ENCODE peak calls at places on chromosome 10, in four cellular contexts. C is spleen, H is lower leg skin, G is stomach. O is an unnamed sample.

GRCh38 chr10:58990693-58991092 is 185.8 kb upstream of the PHYHIPL start:
- DNase-seq in H (no peak), G (no peak), C (no peak), O (no peak)

GRCh38 chr10:110421512-110422138 is 76.1 kb upstream of the DUSP5 start:
- DNase-seq in H (no peak), G (no peak), C (no peak), O (no peak)

GRCh38 chr10:127872011-127872741 is 20.6 kb downstream of the CLRN3 start:
- DNase-seq in H (peak), C (no peak), G (no peak), O (no peak)

GRCh38 chr10:132574288-132574687 is 36.7 kb downstream of the INPP5A start:
- DNase-seq in H (no peak), G (no peak), C (no peak), O (no peak)

GRCh38 chr10:132319853-132320669 is 11.9 kb upstream of the LRRC27 start:
- DNase-seq in H (no peak), G (no peak), C (peak), O (peak)

GRCh38 chr10:37434091-37434490 is 308.7 kb downstream of the ANKRD30A start:
- DNase-seq in G (no peak), H (no peak), C (no peak), O (no peak)

GRCh38 chr10:24439935-24440334 is 231.0 kb downstream of the KIAA1217 start:
- DNase-seq in G (no peak), C (no peak), H (no peak), O (no peak)

GRCh38 chr10:62233494-62234283 is 35.0 kb downstream of the RTKN2 start:
- DNase-seq in C (no peak), H (no peak), G (no peak), O (no peak)

GRCh38 chr10:103645141-103646054 is 151.9 kb downstream of the NEURL1 start:
- DNase-seq in H (no peak), C (no peak), G (peak), O (peak)

GRCh38 chr10:110407301-110408170 is 90.2 kb upstream of the DUSP5 start:
- DNase-seq in H (no peak), G (no peak), C (no peak), O (no peak)

GRCh38 chr10:91590142-91590903 is 42.5 kb downstream of the PPP1R3C start:
- DNase-seq in G (peak), C (no peak), H (peak), O (no peak)

GRCh38 chr10:26441491-26442214 is 3.5 kb downstream of the APBB1IP start:
- DNase-seq in H (no peak), C (no peak), G (no peak), O (peak)

GRCh38 chr10:132533571-132534260 is 3.9 kb upstream of the INPP5A start:
- DNase-seq in G (peak), H (no peak), C (no peak), O (no peak)

GRCh38 chr10:28532223-28532508 is 752 bp upstream of the WAC start:
- DNase-seq in G (no peak), C (no peak), H (no peak), O (no peak)

GRCh38 chr10:79248341-79248931 is 98.8 kb upstream of the PPIF start:
- DNase-seq in H (peak), G (no peak), C (peak), O (no peak)

GRCh38 chr10:109328001-109328400 is 595.3 kb downstream of the XPNPEP1 start:
- DNase-seq in H (no peak), G (no peak), C (no peak), O (no peak)

GRCh38 chr10:59523843-59524242 is 161.5 kb upstream of the FAM13C start:
- DNase-seq in C (no peak), H (no peak), G (no peak), O (no peak)

GRCh38 chr10:7480742-7481381 is 70.0 kb upstream of the SFMBT2 start:
- DNase-seq in H (peak), C (peak), G (no peak), O (no peak)

GRCh38 chr10:69088471-69088769 is 517 bp downstream of the SRGN start:
- DNase-seq in G (no peak), C (no peak), H (no peak), O (no peak)

GRCh38 chr10:69088801-69089501 is 1.0 kb downstream of the SRGN start:
- DNase-seq in G (no peak), C (no peak), H (no peak), O (peak)

GRCh38 chr10:69089638-69090599 is 2.0 kb downstream of the SRGN start:
- DNase-seq in C (peak), H (no peak), G (peak), O (no peak)

GRCh38 chr10:69086131-69086530 is 1.8 kb upstream of the SRGN start:
- DNase-seq in C (no peak), H (no peak), G (no peak), O (no peak)

DNA sequence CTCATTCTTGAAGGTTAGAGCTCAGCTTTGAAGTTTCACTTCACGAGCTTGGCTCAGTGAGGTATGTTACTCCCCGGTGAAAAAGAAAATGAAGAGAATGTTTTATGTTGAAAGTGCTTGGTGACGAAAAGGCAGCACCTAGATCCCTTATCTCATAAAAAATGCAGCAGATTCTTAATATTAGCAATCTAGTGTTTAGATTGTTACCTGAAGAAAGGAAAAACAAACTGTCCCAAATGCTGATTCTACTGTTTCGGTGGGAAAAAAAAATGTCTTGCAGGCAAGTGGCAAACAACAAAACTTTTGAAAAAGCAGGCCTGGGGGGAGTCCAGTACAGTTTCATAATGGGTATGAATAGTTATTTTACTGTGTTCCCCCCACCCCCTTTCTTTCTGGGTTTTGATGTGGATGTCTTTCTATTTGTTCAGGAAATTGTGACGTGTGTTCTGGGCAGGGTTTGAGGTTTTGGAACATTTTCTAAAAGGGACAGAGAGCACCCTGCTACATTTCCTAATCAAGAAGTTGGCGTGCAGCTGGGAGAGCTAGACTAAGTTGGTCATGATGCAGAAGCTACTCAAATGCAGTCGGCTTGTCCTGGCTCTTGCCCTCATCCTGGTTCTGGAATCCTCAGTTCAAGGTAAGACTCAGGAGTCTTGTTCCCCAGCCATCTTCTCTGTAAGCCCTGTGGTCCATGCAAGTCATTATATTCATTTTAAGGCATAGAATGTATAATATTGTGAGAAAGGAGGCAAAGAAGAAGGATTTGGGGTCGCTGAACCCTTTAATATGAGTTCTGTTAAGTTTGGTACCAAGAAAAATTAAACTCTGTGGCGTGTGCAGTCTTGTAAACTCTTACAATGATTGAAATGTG is at the start of gene SRGN:
- DNase-seq in G (peak), C (peak), H (peak), O (peak)
- TF ChIP-seq POLR2A in G (no peak), C (peak), H (no peak), O (peak)

DNA sequence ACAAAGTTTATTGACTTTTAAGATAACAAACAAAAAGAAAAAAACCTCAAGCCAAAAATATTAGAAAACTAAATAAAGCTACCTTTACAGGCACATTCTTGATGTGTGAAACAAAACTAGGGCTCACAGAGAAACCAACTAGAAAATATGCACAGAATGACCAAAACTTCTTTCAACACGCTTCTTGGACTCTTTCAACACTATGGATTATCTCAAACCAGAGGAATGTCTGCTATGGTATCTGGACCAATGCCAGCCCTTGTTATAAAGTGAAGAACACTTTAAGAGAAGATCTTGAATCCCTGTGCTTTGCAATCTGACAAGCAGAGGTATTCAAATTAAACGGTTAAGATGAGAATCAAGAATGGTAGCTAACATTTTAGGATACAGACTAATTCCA is 76.6 kb downstream of the DNAJC1 start:
- DNase-seq in G (no peak), C (no peak), H (no peak), O (peak)
- TF ChIP-seq POLR2A in G (no peak), C (no peak), H (no peak), O (no peak)

DNA sequence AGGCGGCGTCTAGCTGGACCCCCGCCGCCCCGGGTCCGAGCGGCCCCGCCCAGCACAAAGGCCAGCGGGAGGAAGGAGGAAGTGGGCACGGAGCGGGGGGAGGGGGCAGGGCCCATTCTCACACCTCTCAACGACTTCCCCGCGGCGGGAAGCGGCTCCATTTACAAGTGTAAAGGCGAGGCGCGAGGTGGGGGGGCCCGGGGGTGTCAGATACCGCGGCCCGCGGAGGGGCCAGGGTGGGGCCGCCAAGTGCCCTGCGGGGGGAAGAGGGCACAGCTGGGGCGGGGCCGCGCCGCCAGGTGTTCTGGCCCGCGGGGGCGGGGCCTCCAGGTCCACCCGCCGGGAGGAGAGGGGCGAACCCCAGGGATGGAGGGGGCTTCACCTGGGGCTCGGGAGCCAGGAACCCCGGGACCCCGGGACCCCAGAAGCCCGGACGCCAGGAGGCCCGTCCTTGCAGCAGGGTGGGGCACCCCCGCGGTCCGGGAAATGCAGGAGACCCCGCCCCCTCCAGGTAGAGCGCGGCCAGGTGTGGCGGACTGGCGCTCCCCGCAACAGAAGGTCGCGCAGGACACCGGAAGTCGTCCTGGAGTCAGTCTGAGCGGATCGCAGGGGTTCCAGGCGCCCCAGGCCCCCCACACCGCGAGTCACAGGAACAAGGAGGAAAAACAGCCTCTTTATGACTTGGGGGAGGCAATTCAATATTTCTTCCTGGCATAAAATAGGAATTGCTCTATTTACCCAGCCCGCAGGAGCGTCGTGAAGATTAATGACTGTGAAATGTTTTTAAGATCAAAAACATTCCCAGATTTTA is 8.3 kb downstream of the CTBP2 start:
- DNase-seq in G (peak), C (peak), H (no peak), O (no peak)
- TF ChIP-seq POLR2A in G (no peak), C (no peak), H (no peak), O (no peak)

DNA sequence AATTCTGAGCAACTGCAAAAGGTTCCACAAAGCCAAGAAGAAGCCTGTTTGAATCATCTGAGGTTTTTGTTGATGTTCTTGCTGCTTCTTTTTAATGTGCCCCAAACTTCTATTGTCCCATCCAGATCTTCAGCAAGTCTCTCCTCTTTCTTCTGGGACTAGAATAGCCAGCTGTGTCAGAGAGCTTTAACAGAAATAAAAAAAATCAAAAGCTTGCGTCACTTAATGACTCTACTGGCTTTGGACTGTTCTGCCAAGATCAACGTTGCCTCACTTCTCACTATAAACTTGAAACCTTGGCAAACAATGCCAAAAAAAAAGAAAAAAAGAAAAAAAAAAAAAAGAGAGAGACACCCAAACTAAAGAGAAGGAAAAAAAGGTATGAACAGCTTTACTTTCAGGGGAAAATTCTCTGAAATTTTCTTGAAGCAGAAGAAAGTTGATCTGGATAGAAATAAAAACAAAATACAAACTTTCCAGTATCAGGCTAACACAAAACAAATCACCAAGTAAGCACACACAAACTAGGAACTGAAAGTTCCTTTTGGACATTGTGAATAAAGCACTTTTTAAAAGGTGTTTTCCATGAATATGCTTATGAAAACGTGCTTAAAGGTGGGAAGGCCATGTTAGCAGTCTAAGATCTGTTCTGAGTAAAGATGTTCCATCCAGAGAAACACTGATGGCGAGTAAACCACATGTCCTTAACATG is 14.8 kb downstream of the USP54 start:
- DNase-seq in H (no peak), C (no peak), G (peak), O (no peak)
- TF ChIP-seq POLR2A in H (no peak), C (no peak), G (no peak), O (no peak)

DNA sequence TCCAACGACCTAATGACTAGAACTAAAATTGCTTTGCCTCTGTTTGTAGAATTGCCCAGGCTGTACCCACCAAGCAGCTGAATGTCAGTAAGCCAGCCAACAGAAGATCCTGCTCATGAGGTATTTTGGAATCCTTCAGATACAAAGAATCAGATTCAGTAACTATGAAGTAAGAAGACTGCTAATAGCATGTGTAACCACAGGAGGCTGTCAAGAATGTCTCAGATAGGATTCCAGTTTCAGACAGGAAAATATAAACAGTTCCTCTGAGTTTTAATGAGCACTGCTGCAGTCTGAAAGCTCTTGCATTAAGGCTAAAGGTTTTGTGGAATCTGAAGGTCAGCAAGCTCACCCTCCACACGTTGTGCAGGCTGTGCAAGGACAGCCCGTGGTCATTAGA is 112.6 kb upstream of the ADAM12 start:
- DNase-seq in G (no peak), H (no peak), C (no peak), O (no peak)
- TF ChIP-seq POLR2A in G (no peak), H (no peak), C (no peak), O (no peak)

GRCh38 chr10:17237915-17238444 is 9.9 kb downstream of the VIM start:
- DNase-seq in C (no peak), H (no peak), G (no peak), O (no peak)

GRCh38 chr10:17237163-17237562 is 9.1 kb downstream of the VIM start:
- DNase-seq in C (no peak), G (no peak), H (no peak), O (no peak)

GRCh38 chr10:17239671-17240460 is 11.8 kb downstream of the VIM start:
- DNase-seq in G (no peak), C (no peak), H (no peak), O (no peak)

GRCh38 chr10:17239276-17239660 is 11.2 kb downstream of the VIM start:
- DNase-seq in C (no peak), H (no peak), G (no peak), O (no peak)

DNA sequence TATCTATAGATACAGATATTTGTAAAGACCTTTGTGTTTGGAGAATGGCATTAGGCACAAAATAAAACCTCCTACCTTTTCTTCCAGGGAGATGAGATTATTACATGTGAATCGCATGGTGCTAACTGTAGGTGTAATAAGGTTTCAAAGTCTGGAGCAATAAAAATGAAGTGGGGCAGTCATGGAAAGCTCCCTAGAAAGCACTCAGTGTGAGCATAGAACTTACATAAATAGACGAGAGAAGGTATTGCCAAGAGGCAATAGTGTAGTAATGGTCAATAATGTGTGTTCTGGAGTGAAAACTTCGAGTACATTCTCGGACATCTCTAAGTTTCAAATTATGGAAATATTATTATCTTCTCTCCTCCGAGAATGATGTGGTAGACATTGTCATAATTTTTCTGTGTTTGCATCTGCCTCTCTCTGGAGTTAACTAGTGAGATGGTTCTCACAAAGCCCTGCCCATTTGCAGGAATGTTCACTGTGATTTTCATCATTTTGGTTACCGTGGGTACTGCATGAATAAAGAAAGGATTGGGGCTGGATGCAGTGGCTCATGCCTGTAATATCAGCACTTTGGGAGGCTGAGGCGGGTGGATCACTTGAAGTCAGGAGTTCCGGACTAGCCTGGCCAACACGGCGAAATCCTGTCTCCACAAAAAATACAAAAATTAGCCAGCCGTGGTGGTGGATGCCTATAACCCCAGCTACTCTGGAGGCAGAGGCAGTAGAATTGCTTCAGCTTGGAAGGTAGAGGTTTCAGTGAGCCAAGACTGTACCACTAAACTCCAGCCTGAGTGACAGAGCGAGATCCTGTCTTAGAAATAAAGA is 10.6 kb downstream of the VIM start:
- DNase-seq in H (no peak), G (no peak), C (no peak), O (no peak)
- TF ChIP-seq POLR2A in H (no peak), G (no peak), C (no peak), O (peak)